ENCODE peak calls at places on chromosomes 1 and 21, in eight cellular contexts. R is GM23338, L is GM13977, M is A549, B is upper lobe of right lung, D is HFFc6, I is GM20000, C is right atrium auricular region. N is an unnamed sample.

GRCh38 chr1:7940745-7941436 is at the start of gene TNFRSF9:
- DNase-seq in R (no peak), L (peak; percentile 83), M (peak; percentile 77), B (peak; percentile 68), D (no peak), I (peak; percentile 81), C (no peak), N (no peak)

GRCh38 chr21:41482980-41483379 is 25.0 kb downstream of the TMPRSS2 start:
- DNase-seq in R (no peak), L (no peak), M (no peak), B (no peak), D (no peak), I (no peak), C (no peak), N (no peak)

GRCh38 chr21:32336711-32337110 is 38.1 kb downstream of the MRAP start:
- DNase-seq in R (no peak), L (no peak), M (no peak), B (no peak), D (peak; percentile 29), I (no peak), C (no peak), N (no peak)

GRCh38 chr1:173038875-173039554 is 11.7 kb downstream of the TNFSF18 start:
- DNase-seq in R (no peak), L (no peak), M (no peak), B (no peak), D (no peak), I (no peak), C (no peak), N (no peak)

GRCh38 chr1:56866656-56867055 is 12.1 kb downstream of the C8A start:
- DNase-seq in R (no peak), L (no peak), M (no peak), B (no peak), D (peak; percentile 92), I (no peak), C (no peak), N (peak; percentile 17)

GRCh38 chr1:9275567-9276034 is 17.1 kb upstream of the SPSB1 start:
- DNase-seq in R (no peak), L (peak; percentile 85), M (no peak), B (peak; percentile 87), D (peak; percentile 84), I (peak; percentile 85), C (no peak), N (peak; percentile 93)

GRCh38 chr1:214074477-214074876 is 86.7 kb downstream of the PROX1 start:
- DNase-seq in R (no peak), L (no peak), M (no peak), B (no peak), D (no peak), I (no peak), C (no peak), N (no peak)

GRCh38 chr1:225845633-225846259 is 35.8 kb downstream of the EPHX1 start:
- DNase-seq in R (peak; percentile 97), L (peak; percentile 46), M (peak; percentile 72), B (peak; percentile 83), D (peak; percentile 56), I (no peak), C (peak; percentile 84), N (peak; percentile 67)

GRCh38 chr1:24463756-24464377 is 38.8 kb upstream of the RCAN3 start:
- DNase-seq in R (peak; percentile 84), L (no peak), M (no peak), B (no peak), D (no peak), I (no peak), C (no peak), N (no peak)

GRCh38 chr21:38989097-38989744 is 183.5 kb downstream of the ETS2 start:
- DNase-seq in R (no peak), L (no peak), M (no peak), B (no peak), D (no peak), I (no peak), C (no peak), N (no peak)

GRCh38 chr1:171142451-171143121 is 42.5 kb upstream of the FMO2 start:
- DNase-seq in R (peak; percentile 28), L (no peak), M (no peak), B (no peak), D (peak; percentile 33), I (no peak), C (peak; percentile 66), N (peak; percentile 68)

GRCh38 chr1:144551107-144551542 is 41.6 kb upstream of the PPIAL4F start:
- DNase-seq in R (peak; percentile 30), L (no peak), M (no peak), B (no peak), D (no peak), I (peak; percentile 0), C (no peak), N (peak; percentile 0)

GRCh38 chr1:214665606-214666110 is 62.7 kb downstream of the CENPF start:
- DNase-seq in R (no peak), L (no peak), M (no peak), B (no peak), D (no peak), I (no peak), C (no peak), N (no peak)

GRCh38 chr21:42827588-42827987 is 51.8 kb downstream of the WDR4 start:
- DNase-seq in R (no peak), L (no peak), M (no peak), B (no peak), D (no peak), I (no peak), C (no peak), N (no peak)

GRCh38 chr1:8154621-8155052 is 128.5 kb upstream of the ERRFI1 start:
- DNase-seq in R (no peak), L (no peak), M (peak; percentile 36), B (no peak), D (no peak), I (no peak), C (no peak), N (peak; percentile 68)

GRCh38 chr1:89978763-89979162 is 16.1 kb upstream of the ZNF326 start:
- DNase-seq in R (no peak), L (no peak), M (no peak), B (no peak), D (peak; percentile 71), I (no peak), C (no peak), N (no peak)

GRCh38 chr1:109214695-109215623 is 1.2 kb downstream of the SARS1 start:
- DNase-seq in R (peak; percentile 59), L (peak; percentile 56), M (peak; percentile 48), B (no peak), D (peak; percentile 69), I (peak; percentile 60), C (peak; percentile 69), N (peak; percentile 96)

GRCh38 chr1:151340870-151341754 is 5.9 kb downstream of the RFX5 start:
- DNase-seq in R (peak; percentile 98), L (no peak), M (peak; percentile 60), B (no peak), D (peak; percentile 79), I (peak; percentile 44), C (no peak), N (peak; percentile 89)

GRCh38 chr1:177340601-177341067 is 169.9 kb downstream of the BRINP2 start:
- DNase-seq in R (no peak), L (no peak), M (no peak), B (no peak), D (no peak), I (no peak), C (no peak), N (no peak)

GRCh38 chr1:35835398-35835797 is 27.6 kb downstream of the AGO4 start:
- DNase-seq in R (peak; percentile 11), L (no peak), M (no peak), B (no peak), D (no peak), I (no peak), C (no peak), N (no peak)

GRCh38 chr1:63448741-63449140 is 74.3 kb downstream of the ITGB3BP start:
- DNase-seq in R (no peak), L (no peak), M (no peak), B (no peak), D (peak; percentile 22), I (no peak), C (no peak), N (peak; percentile 28)

GRCh38 chr1:39361446-39361845 is 130.0 kb upstream of the BMP8A start:
- DNase-seq in R (no peak), L (no peak), M (no peak), B (no peak), D (no peak), I (no peak), C (no peak), N (no peak)

GRCh38 chr1:164647211-164647610 is 88.2 kb downstream of the PBX1 start:
- DNase-seq in R (peak; percentile 54), L (no peak), M (no peak), B (no peak), D (no peak), I (no peak), C (no peak), N (no peak)

GRCh38 chr21:15894596-15894995 is 164.8 kb downstream of the USP25 start:
- DNase-seq in R (no peak), L (no peak), M (no peak), B (no peak), D (no peak), I (no peak), C (no peak), N (peak; percentile 56)
- TF ChIP-seq CTCF in R (no peak), L (no peak), M (no peak), B (peak; percentile 42), D (peak; percentile 79), I (no peak), C (peak; percentile 57), N (peak; percentile 30)

GRCh38 chr1:46248122-46248920 is 758 bp downstream of the RAD54L start:
- DNase-seq in R (peak; percentile 85), L (no peak), M (peak; percentile 37), B (no peak), D (no peak), I (peak; percentile 19), C (no peak), N (peak; percentile 8)
- TF ChIP-seq CTCF in R (peak; percentile 64), L (no peak), M (no peak), B (no peak), D (peak; percentile 54), I (no peak), C (no peak), N (no peak)

DNA sequence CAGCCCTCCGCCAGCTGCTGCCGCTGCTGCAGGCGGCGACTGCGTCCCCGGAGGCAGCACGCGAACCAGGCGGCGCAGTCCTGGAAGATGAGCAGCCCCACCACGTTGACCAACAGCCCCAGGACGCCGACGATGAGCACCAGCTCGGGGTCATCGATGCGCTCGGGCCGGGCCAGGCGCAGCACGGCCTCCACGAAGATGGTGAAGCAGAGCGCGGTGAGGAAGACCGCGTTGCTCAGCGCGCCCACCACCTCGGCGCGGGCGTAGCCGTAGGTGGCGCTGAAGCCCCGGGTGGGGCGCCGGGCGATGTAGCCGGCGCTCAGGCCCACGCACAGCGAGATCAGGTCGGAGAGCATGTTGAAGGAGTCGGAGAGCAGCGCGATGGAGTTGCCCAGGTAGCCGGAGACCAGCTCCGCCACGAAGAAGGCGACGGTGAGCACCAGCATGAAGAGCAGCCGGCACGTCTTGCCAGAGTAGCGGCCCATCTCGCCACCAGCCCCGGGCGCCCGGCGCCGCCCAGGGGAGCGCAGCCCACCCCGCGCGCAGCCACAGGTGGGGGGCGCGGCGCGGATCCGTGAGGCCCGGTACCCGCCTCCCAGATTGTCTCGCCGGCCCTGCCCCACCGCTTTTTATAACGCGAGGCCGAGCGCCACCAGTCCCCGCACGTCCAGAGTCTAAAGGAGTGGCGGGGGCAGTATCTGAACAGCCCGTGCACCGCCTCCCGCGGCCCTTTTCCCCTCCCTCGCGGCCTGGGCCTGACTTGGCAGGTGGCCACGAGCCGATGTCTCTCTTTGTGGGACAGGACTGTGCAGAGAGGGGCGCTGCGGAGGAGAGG is at the start of gene SLC30A10:
- DNase-seq in R (peak; percentile 71), L (peak; percentile 62), M (peak; percentile 41), B (no peak), D (no peak), I (peak; percentile 65), C (no peak), N (peak; percentile 10)
- TF ChIP-seq CTCF in R (peak; percentile 38), L (no peak), M (peak; percentile 29), B (no peak), D (no peak), I (peak; percentile 3), C (no peak), N (no peak)

GRCh38 chr1:209319549-209319948 is 264.0 kb upstream of the CAMK1G start:
- DNase-seq in R (no peak), L (no peak), M (no peak), B (no peak), D (peak; percentile 71), I (no peak), C (no peak), N (no peak)
- TF ChIP-seq CTCF in R (no peak), L (no peak), M (no peak), B (no peak), D (peak; percentile 56), I (no peak), C (no peak), N (no peak)

N was measured in fibroblast of lung.